ENCODE peak calls at places on chromosome 20, in six cellular contexts. I, B, U, Y, Z and H are unnamed samples.

GRCh38 chr20:62496525-62497218 is 20.9 kb upstream of the GATA5 start:
- DNase-seq in I (peak), B (peak), U (no peak), Y (no peak), Z (no peak), H (peak)

GRCh38 chr20:42836339-42836738 is 353.4 kb downstream of the PTPRT start:
- DNase-seq in I (no peak), B (no peak), U (no peak), Y (no peak), Z (peak), H (peak)

GRCh38 chr20:50799890-50800550 is 5.2 kb downstream of the BCAS4 start:
- DNase-seq in I (peak), B (no peak), U (no peak), Y (no peak), Z (no peak), H (no peak)

GRCh38 chr20:31909253-31910070 is 39.0 kb downstream of the TTLL9 start:
- DNase-seq in I (no peak), B (no peak), U (no peak), Y (no peak), Z (no peak), H (no peak)

GRCh38 chr20:41530923-41531322 is 87.3 kb downstream of the CHD6 start:
- DNase-seq in I (no peak), B (no peak), U (no peak), Y (no peak), Z (no peak), H (no peak)

GRCh38 chr20:45631184-45631583 is at the start of gene WFDC9:
- DNase-seq in I (no peak), B (no peak), U (no peak), Y (no peak), Z (no peak), H (no peak)

GRCh38 chr20:18032977-18033892 is 24.5 kb downstream of the OVOL2 start:
- DNase-seq in I (no peak), B (no peak), U (no peak), Y (no peak), Z (no peak), H (no peak)

GRCh38 chr20:17036546-17036945 is 190.3 kb upstream of the PCSK2 start:
- DNase-seq in I (no peak), B (no peak), U (no peak), Y (no peak), Z (no peak), H (no peak)

GRCh38 chr20:36919715-36920333 is 31.7 kb downstream of the SAMHD1 start:
- DNase-seq in I (peak), B (peak), U (no peak), Y (peak), Z (no peak), H (peak)

GRCh38 chr20:45905505-45906079 is 6.4 kb downstream of the PLTP start:
- DNase-seq in I (no peak), B (peak), U (peak), Y (no peak), Z (no peak), H (no peak)

GRCh38 chr20:10047427-10047826 is 12.6 kb downstream of the ANKEF1 start:
- DNase-seq in I (no peak), B (no peak), U (no peak), Y (no peak), Z (no peak), H (peak)

GRCh38 chr20:50977066-50978045 is 18.7 kb downstream of the MOCS3 start:
- DNase-seq in I (no peak), B (no peak), U (no peak), Y (no peak), Z (no peak), H (no peak)

GRCh38 chr20:54650201-54650722 is 174.9 kb downstream of the DOK5 start:
- DNase-seq in I (no peak), B (no peak), U (no peak), Y (no peak), Z (no peak), H (no peak)

GRCh38 chr20:36407196-36407733 is 101.1 kb downstream of the DLGAP4 start:
- DNase-seq in I (no peak), B (peak), U (no peak), Y (no peak), Z (no peak), H (no peak)

GRCh38 chr20:52060794-52061714 is 130.5 kb downstream of the ZFP64 start:
- DNase-seq in I (no peak), B (peak), U (no peak), Y (peak), Z (no peak), H (no peak)

GRCh38 chr20:17921774-17922173 is 46.8 kb downstream of the SNX5 start:
- DNase-seq in I (no peak), B (no peak), U (no peak), Y (no peak), Z (no peak), H (no peak)

GRCh38 chr20:61664741-61665320 is 400.9 kb downstream of the TAF4 start:
- DNase-seq in I (no peak), B (no peak), U (peak), Y (no peak), Z (no peak), H (no peak)

GRCh38 chr20:48783533-48784272 is 44.1 kb downstream of the PREX1 start:
- DNase-seq in I (no peak), B (no peak), U (no peak), Y (no peak), Z (no peak), H (no peak)

GRCh38 chr20:44700306-44700705 is 14.9 kb upstream of the CCN5 start:
- DNase-seq in I (no peak), B (no peak), U (no peak), Y (no peak), Z (no peak), H (no peak)

GRCh38 chr20:45752747-45753146 is 30.6 kb downstream of the SPINT4 start:
- DNase-seq in I (peak), B (peak), U (no peak), Y (no peak), Z (no peak), H (no peak)

GRCh38 chr20:61629361-61630239 is 377.5 kb downstream of the CDH4 start:
- DNase-seq in I (no peak), B (peak), U (no peak), Y (no peak), Z (no peak), H (no peak)

GRCh38 chr20:37151529-37151928 is 27.6 kb upstream of the RPN2 start:
- DNase-seq in I (no peak), B (no peak), U (no peak), Y (no peak), Z (no peak), H (no peak)

GRCh38 chr20:15708984-15709598 is 864.2 kb downstream of the KIF16B start:
- DNase-seq in I (peak), B (no peak), U (no peak), Y (no peak), Z (peak), H (peak)

GRCh38 chr20:46951405-46951804 is 56.8 kb downstream of the EYA2 start:
- DNase-seq in I (no peak), B (peak), U (no peak), Y (no peak), Z (no peak), H (no peak)

GRCh38 chr20:17533396-17533795 is 2.2 kb upstream of the BFSP1 start:
- DNase-seq in I (peak), B (peak), U (no peak), Y (no peak), Z (no peak), H (peak)

GRCh38 chr20:14700641-14700965 is 363.2 kb upstream of the FLRT3 start:
- DNase-seq in I (no peak), B (peak), U (no peak), Y (no peak), Z (no peak), H (no peak)

GRCh38 chr20:62741701-62742491 is 33.3 kb downstream of the NTSR1 start:
- DNase-seq in I (no peak), B (no peak), U (peak), Y (no peak), Z (no peak), H (no peak)

GRCh38 chr20:46073443-46073842 is 16.3 kb downstream of the NCOA5 start:
- DNase-seq in I (no peak), B (no peak), U (no peak), Y (no peak), Z (no peak), H (no peak)

GRCh38 chr20:58619847-58620431 is 31.1 kb upstream of the STX16 start:
- DNase-seq in I (no peak), B (peak), U (no peak), Y (no peak), Z (no peak), H (no peak)

GRCh38 chr20:50595988-50596693 is 86.0 kb downstream of the PTPN1 start:
- DNase-seq in I (no peak), B (peak), U (peak), Y (no peak), Z (no peak), H (no peak)

GRCh38 chr20:43942213-43942590 is 27.6 kb downstream of the TOX2 start:
- DNase-seq in I (no peak), B (no peak), U (no peak), Y (no peak), Z (no peak), H (no peak)

GRCh38 chr20:61052796-61053442 is 199.1 kb upstream of the CDH4 start:
- DNase-seq in I (no peak), B (no peak), U (no peak), Y (no peak), Z (no peak), H (no peak)

GRCh38 chr20:32536861-32537656 is 48.1 kb downstream of the NOL4L start:
- DNase-seq in I (peak), B (no peak), U (peak), Y (no peak), Z (peak), H (peak)

GRCh38 chr20:46182801-46183200 is 64.7 kb downstream of the CD40 start:
- DNase-seq in I (no peak), B (no peak), U (no peak), Y (no peak), Z (no peak), H (no peak)